ENCODE peak calls at places on chromosomes 2 and 18, in ten cellular contexts. T is breast epithelium; B is fibroblast of lung; S is neuronal stem cell; R is CD8-positive, alpha-beta T cell; V is thoracic aorta; M is right atrium auricular region; J is spleen; O is IMR-90; X is H9. F is an unnamed sample.

GRCh38 chr18:8721094-8721669 is 15.8 kb downstream of the MTCL1 start:
- DNase-seq in T (no peak), B (no peak), S (no peak), R (no peak), V (no peak), M (peak), J (no peak), O (no peak), X (no peak), F (peak)

GRCh38 chr2:130873700-130874346 is 37.1 kb downstream of the ARHGEF4 start:
- DNase-seq in T (no peak), B (peak), S (peak), R (peak), V (peak), M (peak), J (peak), O (peak), X (peak), F (peak)

GRCh38 chr2:123500346-123500745 is 524.7 kb upstream of the CNTNAP5 start:
- DNase-seq in T (no peak), B (peak), S (no peak), R (no peak), V (no peak), M (no peak), J (no peak), O (no peak), X (no peak), F (no peak)

GRCh38 chr2:10385933-10386773 is 62.0 kb downstream of the ODC1 start:
- DNase-seq in T (no peak), B (peak), S (no peak), R (no peak), V (no peak), M (no peak), J (no peak), O (peak), X (no peak), F (no peak)

GRCh38 chr2:17592731-17593409 is 52.4 kb downstream of the VSNL1 start:
- DNase-seq in T (no peak), B (no peak), S (no peak), R (no peak), V (no peak), M (no peak), J (no peak), O (no peak), X (no peak), F (no peak)

GRCh38 chr2:196226058-196226747 is 54.8 kb upstream of the STK17B start:
- DNase-seq in T (no peak), B (no peak), S (no peak), R (no peak), V (no peak), M (no peak), J (no peak), O (no peak), X (no peak), F (no peak)

GRCh38 chr2:120283649-120284048 is 31.0 kb downstream of the RALB start:
- DNase-seq in T (no peak), B (peak), S (no peak), R (no peak), V (no peak), M (no peak), J (no peak), O (peak), X (peak), F (no peak)

GRCh38 chr2:16665746-16666452 is at the start of gene CYRIA:
- DNase-seq in T (no peak), B (peak), S (peak), R (peak), V (no peak), M (no peak), J (peak), O (no peak), X (peak), F (peak)

GRCh38 chr2:210252699-210253606 is 27.7 kb upstream of the ACADL start:
- DNase-seq in T (no peak), B (no peak), S (no peak), R (no peak), V (no peak), M (no peak), J (no peak), O (no peak), X (no peak), F (no peak)

GRCh38 chr2:152201466-152201830 is 25.9 kb upstream of the STAM2 start:
- DNase-seq in T (no peak), B (peak), S (no peak), R (no peak), V (no peak), M (no peak), J (no peak), O (no peak), X (no peak), F (no peak)

GRCh38 chr2:152198499-152198898 is 22.9 kb upstream of the STAM2 start:
- DNase-seq in T (no peak), B (no peak), S (no peak), R (no peak), V (no peak), M (no peak), J (no peak), O (no peak), X (peak), F (no peak)

GRCh38 chr2:152200562-152201465 is 25.3 kb upstream of the STAM2 start:
- DNase-seq in T (no peak), B (peak), S (no peak), R (no peak), V (peak), M (peak), J (no peak), O (peak), X (peak), F (no peak)

GRCh38 chr2:152200101-152200500 is 24.5 kb upstream of the STAM2 start:
- DNase-seq in T (no peak), B (peak), S (no peak), R (no peak), V (no peak), M (no peak), J (no peak), O (peak), X (no peak), F (no peak)
- H3K27ac ChIP-seq in T (no peak), B (peak), S (no peak), R (no peak), V (no peak), M (no peak), J (no peak), O (no peak), X (no peak), F (no peak)

GRCh38 chr2:172445851-172446250 is 18.5 kb downstream of the ITGA6 start:
- DNase-seq in T (no peak), B (peak), S (no peak), R (no peak), V (no peak), M (no peak), J (no peak), O (peak), X (no peak), F (no peak)
- H3K27ac ChIP-seq in T (no peak), B (no peak), S (no peak), R (no peak), V (no peak), M (no peak), J (no peak), O (no peak), X (no peak), F (no peak)

DNA sequence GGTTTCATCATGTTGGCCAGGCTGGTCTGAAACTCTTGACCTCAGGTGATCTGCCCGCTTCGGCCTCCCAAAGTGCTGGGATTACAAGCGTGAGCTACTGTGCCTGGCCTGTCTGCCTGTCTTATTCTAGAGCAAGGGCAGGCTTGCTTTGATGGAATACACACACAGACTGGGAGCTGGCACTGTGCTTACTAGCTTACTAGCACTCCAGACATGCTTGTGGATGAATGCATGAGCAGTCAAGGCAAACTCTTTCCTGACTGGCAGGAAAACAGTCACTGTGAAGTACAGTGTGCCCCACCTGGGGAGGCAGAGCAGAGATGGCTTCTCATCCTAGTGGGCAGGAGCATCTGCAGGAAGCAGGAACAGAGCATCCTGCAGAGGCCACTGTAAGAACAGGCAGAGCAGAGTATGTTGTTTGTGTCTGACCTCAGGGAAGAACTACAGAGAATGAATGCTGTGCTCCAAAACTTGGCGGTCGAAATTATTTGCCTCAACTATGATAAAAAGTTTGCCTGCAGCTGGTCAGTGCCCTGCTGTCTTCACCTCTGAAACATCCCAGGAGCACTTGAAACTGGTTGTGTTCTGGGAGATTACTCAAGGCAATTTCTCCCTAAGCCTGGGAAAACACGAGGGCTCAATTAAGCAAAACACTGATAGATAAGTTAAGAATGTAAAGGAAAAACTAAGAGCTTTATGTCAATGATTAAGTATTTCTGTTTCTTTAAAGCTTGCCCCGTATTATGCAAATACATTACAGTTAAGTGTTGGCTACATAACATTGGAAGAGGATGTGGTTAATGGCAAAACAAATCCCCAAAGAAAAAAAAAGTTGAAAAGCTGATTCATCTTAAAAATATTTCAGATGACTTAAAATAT is 102.4 kb downstream of the VAPA start:
- DNase-seq in T (no peak), B (peak), S (no peak), R (no peak), V (no peak), M (no peak), J (no peak), O (peak), X (no peak), F (no peak)
- H3K27ac ChIP-seq in T (no peak), B (peak), S (no peak), R (no peak), V (peak), M (peak), J (no peak), O (peak), X (no peak), F (no peak)

GRCh38 chr2:216672996-216673395 is 22.4 kb downstream of the IGFBP5 start:
- DNase-seq in T (no peak), B (no peak), S (no peak), R (no peak), V (no peak), M (no peak), J (no peak), O (no peak), X (no peak), F (no peak)
- H3K27ac ChIP-seq in T (no peak), B (no peak), S (peak), R (no peak), V (no peak), M (no peak), J (no peak), O (no peak), X (no peak), F (no peak)

DNA sequence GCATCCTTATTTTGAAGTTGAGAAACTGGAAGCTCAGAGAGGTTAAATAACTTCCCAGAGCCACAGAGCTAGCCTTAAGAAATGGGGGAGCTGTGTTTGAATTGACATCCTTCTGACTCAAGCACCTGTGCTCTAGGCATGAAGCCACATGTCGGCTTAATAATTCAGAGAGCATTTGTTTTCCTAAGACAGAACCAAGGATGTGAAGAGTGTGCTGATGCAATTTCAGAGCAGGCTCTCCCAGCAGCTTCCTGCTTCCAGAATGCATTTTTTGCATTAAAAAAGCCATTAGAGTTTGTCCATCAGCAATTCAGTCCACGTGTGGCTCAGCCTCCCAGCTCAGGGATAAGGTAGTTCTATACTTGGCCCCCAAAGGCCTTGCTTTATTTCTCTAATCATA is 37.7 kb downstream of the DOCK10 start:
- DNase-seq in T (no peak), B (peak), S (no peak), R (no peak), V (no peak), M (no peak), J (no peak), O (peak), X (no peak), F (no peak)
- H3K27ac ChIP-seq in T (no peak), B (no peak), S (no peak), R (no peak), V (no peak), M (no peak), J (no peak), O (no peak), X (no peak), F (no peak)

GRCh38 chr2:69902213-69902922 is 8.6 kb downstream of the SNRNP27 start:
- DNase-seq in T (no peak), B (no peak), S (no peak), R (no peak), V (no peak), M (no peak), J (peak), O (no peak), X (no peak), F (peak)
- H3K27ac ChIP-seq in T (no peak), B (no peak), S (no peak), R (peak), V (no peak), M (no peak), J (peak), O (no peak), X (no peak), F (peak)

GRCh38 chr2:8149985-8150547 is 531.8 kb upstream of the ID2 start:
- DNase-seq in T (no peak), B (peak), S (no peak), R (no peak), V (no peak), M (no peak), J (no peak), O (peak), X (peak), F (no peak)
- H3K27ac ChIP-seq in T (no peak), B (no peak), S (no peak), R (no peak), V (no peak), M (no peak), J (no peak), O (no peak), X (no peak), F (no peak)

DNA sequence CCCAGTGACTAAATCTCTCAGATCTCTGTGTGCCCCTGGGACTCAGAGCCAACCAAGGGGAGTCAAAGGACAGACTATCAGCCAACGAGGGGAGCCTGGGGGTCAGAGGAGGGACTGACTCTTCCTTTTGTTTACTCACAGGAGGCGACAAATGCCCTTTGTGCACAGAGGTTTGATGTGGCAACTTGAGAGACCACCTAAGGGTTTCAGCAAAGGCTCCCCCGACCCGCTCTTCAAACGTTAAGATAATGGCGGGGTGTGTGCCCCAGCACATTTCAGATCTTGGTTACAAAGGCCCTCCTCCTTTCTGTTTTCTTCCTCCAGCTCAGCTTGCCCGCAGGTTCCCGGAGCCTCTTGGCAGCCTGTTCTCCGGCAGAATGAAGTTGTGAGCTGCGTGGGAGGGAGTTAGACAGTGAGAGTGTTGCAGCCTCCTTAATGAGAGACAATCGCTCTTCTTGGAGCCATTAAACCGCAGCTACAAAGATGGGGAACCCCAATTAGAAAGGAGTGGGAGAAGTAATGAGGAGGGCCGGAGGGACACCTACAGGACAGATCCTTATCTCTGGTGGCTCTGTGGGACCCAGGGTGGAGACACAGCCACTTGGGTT is 76.2 kb downstream of the KIAA2012 start:
- DNase-seq in T (no peak), B (peak), S (peak), R (no peak), V (no peak), M (peak), J (no peak), O (peak), X (peak), F (no peak)
- H3K27ac ChIP-seq in T (peak), B (no peak), S (peak), R (no peak), V (no peak), M (peak), J (no peak), O (peak), X (no peak), F (no peak)

GRCh38 chr2:202064881-202065230 is 8.2 kb upstream of the KIAA2012 start:
- DNase-seq in T (no peak), B (no peak), S (no peak), R (no peak), V (no peak), M (no peak), J (no peak), O (no peak), X (no peak), F (no peak)
- H3K27ac ChIP-seq in T (no peak), B (peak), S (peak), R (no peak), V (no peak), M (no peak), J (no peak), O (no peak), X (no peak), F (peak)

GRCh38 chr2:42569883-42570282 is 1.5 kb downstream of the MTA3 start:
- DNase-seq in T (no peak), B (no peak), S (no peak), R (no peak), V (no peak), M (no peak), J (no peak), O (no peak), X (no peak), F (no peak)
- H3K27ac ChIP-seq in T (peak), B (no peak), S (peak), R (no peak), V (no peak), M (no peak), J (no peak), O (no peak), X (no peak), F (no peak)